ENCODE peak calls at places on chromosomes 3 and 15, in seven cellular contexts. P is Calu3, N is IMR-90, W is psoas muscle, Q is foreskin keratinocyte, J is fibroblast of lung, C is lower lobe of right lung. T is an unnamed sample.
A peak's percentile ranks its signal among the peaks of the same experiment; 100 is the strongest.

GRCh38 chr15:48066456-48066855 is 54.3 kb upstream of the SLC24A5 start:
- DNase-seq in Q (no peak), C (no peak), W (no peak), P (no peak), J (no peak), N (no peak), T (no peak)

GRCh38 chr15:96849501-96849900 is 519.0 kb downstream of the NR2F2 start:
- DNase-seq in P (no peak), Q (no peak), C (no peak), J (peak; percentile 63), N (peak; percentile 38), W (no peak), T (no peak)

GRCh38 chr3:168269019-168269418 is 173.3 kb upstream of the GOLIM4 start:
- DNase-seq in W (no peak), J (no peak), N (no peak), C (no peak), Q (no peak), P (no peak), T (no peak)

GRCh38 chr3:116085456-116085855 is 359.8 kb downstream of the LSAMP start:
- DNase-seq in W (no peak), P (no peak), Q (no peak), N (no peak), C (no peak), J (no peak), T (no peak)

GRCh38 chr3:69079269-69080159 is 651 bp downstream of the UBA3 start:
- DNase-seq in N (no peak), P (peak; percentile 14), C (no peak), J (no peak), Q (no peak), W (peak; percentile 56), T (no peak)

GRCh38 chr3:42031808-42032475 is 59.2 kb upstream of the TRAK1 start:
- DNase-seq in C (no peak), J (peak; percentile 89), Q (no peak), N (peak; percentile 63), W (no peak), P (no peak), T (no peak)

GRCh38 chr3:99128740-99129505 is 227.4 kb upstream of the DCBLD2 start:
- DNase-seq in C (no peak), W (no peak), N (peak; percentile 97), P (peak; percentile 6), Q (peak; percentile 98), J (peak; percentile 99), T (peak; percentile 74)

GRCh38 chr3:195807681-195808121 is 4.0 kb downstream of the MUC4 start:
- DNase-seq in J (no peak), N (no peak), C (no peak), Q (no peak), W (no peak), P (no peak), T (no peak)

GRCh38 chr3:50236484-50237132 is 604 bp downstream of the GNAI2 start:
- DNase-seq in C (no peak), P (no peak), J (no peak), W (no peak), Q (no peak), N (no peak), T (no peak)

GRCh38 chr3:41037651-41038334 is 161.5 kb upstream of the CTNNB1 start:
- DNase-seq in C (no peak), N (no peak), Q (no peak), P (no peak), W (no peak), J (no peak), T (no peak)

GRCh38 chr3:88057650-88058321 is 1.0 kb downstream of the CGGBP1 start:
- DNase-seq in P (no peak), J (peak; percentile 27), C (no peak), Q (peak; percentile 28), W (no peak), N (peak; percentile 20), T (no peak)

GRCh38 chr3:174438501-174439156 is 420.5 kb upstream of the NAALADL2 start:
- DNase-seq in N (no peak), C (no peak), J (peak; percentile 24), Q (no peak), P (no peak), W (no peak), T (no peak)

GRCh38 chr3:143101792-143102381 is 17.7 kb upstream of the CHST2 start:
- DNase-seq in W (no peak), C (no peak), J (no peak), N (no peak), P (no peak), Q (no peak), T (no peak)

GRCh38 chr15:98381446-98381845 is 266.9 kb upstream of the IGF1R start:
- DNase-seq in Q (peak; percentile 11), W (no peak), J (no peak), P (no peak), C (no peak), N (no peak), T (no peak)

GRCh38 chr3:117622130-117622841 is 912.7 kb downstream of the TUSC7 start:
- DNase-seq in P (peak; percentile 1), C (no peak), J (peak; percentile 93), N (peak; percentile 95), W (no peak), Q (peak; percentile 94), T (peak; percentile 25)

GRCh38 chr15:31353931-31354330 is 27.3 kb downstream of the KLF13 start:
- DNase-seq in J (peak; percentile 14), N (no peak), P (no peak), Q (no peak), W (peak; percentile 92), C (peak; percentile 45), T (no peak)

GRCh38 chr15:91118796-91119590 is 18.9 kb downstream of the SV2B start:
- DNase-seq in Q (no peak), N (no peak), C (no peak), J (no peak), P (no peak), W (no peak), T (no peak)

GRCh38 chr3:167450195-167450594 is 23.6 kb downstream of the SERPINI2 start:
- DNase-seq in J (no peak), C (no peak), W (no peak), Q (no peak), N (no peak), P (no peak), T (no peak)

GRCh38 chr3:16251316-16252085 is 13.2 kb downstream of the DPH3 start:
- DNase-seq in C (no peak), W (no peak), Q (no peak), N (no peak), P (no peak), J (no peak), T (no peak)

GRCh38 chr3:16248556-16248955 is 16.2 kb downstream of the DPH3 start:
- DNase-seq in C (no peak), W (no peak), Q (no peak), P (no peak), J (no peak), N (no peak), T (no peak)

GRCh38 chr3:16252243-16252978 is 12.3 kb downstream of the DPH3 start:
- DNase-seq in N (no peak), P (no peak), C (no peak), J (no peak), W (no peak), Q (peak; percentile 40), T (no peak)

GRCh38 chr3:16247282-16248058 is 17.3 kb downstream of the DPH3 start:
- DNase-seq in J (peak; percentile 72), P (peak; percentile 78), W (peak; percentile 84), N (peak; percentile 84), Q (peak; percentile 63), C (peak; percentile 83), T (peak; percentile 66)

GRCh38 chr3:16249336-16249735 is 15.4 kb downstream of the DPH3 start:
- DNase-seq in Q (no peak), J (peak; percentile 20), W (no peak), P (peak; percentile 27), C (no peak), N (peak; percentile 50), T (no peak)
- TF ChIP-seq CTCF in Q (peak; percentile 61), J (peak; percentile 58), W (no peak), P (no peak), C (peak; percentile 24), N (peak; percentile 49), T (peak; percentile 42)

GRCh38 chr3:112086857-112087524 is 802 bp downstream of the C3orf52 start:
- DNase-seq in W (no peak), N (peak; percentile 57), P (no peak), J (peak; percentile 65), C (no peak), Q (peak; percentile 74), T (no peak)

GRCh38 chr3:112084980-112085697 is 1.1 kb upstream of the C3orf52 start:
- DNase-seq in Q (peak; percentile 62), W (no peak), J (no peak), C (no peak), P (no peak), N (no peak), T (no peak)

GRCh38 chr3:112088944-112089343 is 2.8 kb downstream of the C3orf52 start:
- DNase-seq in W (no peak), C (no peak), N (no peak), P (no peak), J (no peak), Q (no peak), T (no peak)

GRCh38 chr3:112087746-112088145 is 1.6 kb downstream of the C3orf52 start:
- DNase-seq in J (no peak), W (no peak), P (no peak), Q (no peak), N (no peak), C (no peak), T (no peak)

GRCh38 chr3:112086018-112086854 is at the start of gene C3orf52:
- DNase-seq in N (peak; percentile 76), P (peak; percentile 93), Q (peak; percentile 79), J (peak; percentile 83), C (peak; percentile 90), W (peak; percentile 88), T (no peak)
- TF ChIP-seq CTCF in N (no peak), P (no peak), Q (peak; percentile 21), J (no peak), C (no peak), W (peak; percentile 4), T (no peak)

GRCh38 chr15:100914876-100915275 is 4.3 kb upstream of the LRRK1 start:
- DNase-seq in W (no peak), N (peak; percentile 24), P (no peak), C (no peak), Q (no peak), J (no peak), T (no peak)

GRCh38 chr15:100920516-100921135 is 1.5 kb downstream of the LRRK1 start:
- DNase-seq in C (no peak), J (no peak), N (no peak), W (no peak), Q (no peak), P (no peak), T (no peak)

GRCh38 chr15:100919481-100920405 is 586 bp downstream of the LRRK1 start:
- DNase-seq in W (no peak), Q (peak; percentile 32), C (peak; percentile 60), P (peak; percentile 59), J (peak; percentile 42), N (peak; percentile 19), T (no peak)

GRCh38 chr15:100918690-100919480 is at the start of gene LRRK1:
- DNase-seq in P (peak; percentile 72), J (peak; percentile 61), C (peak; percentile 77), N (peak; percentile 40), W (peak; percentile 61), Q (peak; percentile 71), T (no peak)

GRCh38 chr15:100918034-100918689 is 995 bp upstream of the LRRK1 start:
- DNase-seq in C (peak; percentile 92), Q (peak; percentile 66), W (peak; percentile 89), J (peak; percentile 69), N (peak; percentile 62), P (peak; percentile 95), T (no peak)
- TF ChIP-seq CTCF in C (peak; percentile 96), Q (peak; percentile 96), W (peak; percentile 89), J (peak; percentile 76), N (peak; percentile 90), P (peak; percentile 96), T (peak; percentile 74)

GRCh38 chr15:101489236-101489632 is 273 bp downstream of the PCSK6 start:
- DNase-seq in J (peak; percentile 16), Q (no peak), P (peak; percentile 73), C (peak; percentile 62), N (no peak), W (peak; percentile 83), T (no peak)
- TF ChIP-seq CTCF in J (no peak), Q (peak; percentile 34), P (no peak), C (no peak), N (no peak), W (no peak), T (no peak)